ENCODE peak calls at places on chromosomes 13 and 19, in six cellular contexts. V is cardiac muscle cell, N is tibial nerve, W is A549, Q is thoracic aorta, K is body of pancreas. G is an unnamed sample.

GRCh38 chr19:19447536-19448237 is 42.2 kb downstream of the GATAD2A start:
- DNase-seq in K (peak; percentile 19), V (no peak), N (no peak), Q (no peak), W (no peak), G (no peak)

GRCh38 chr19:28018499-28018898 is 1194.5 kb downstream of the UQCRFS1 start:
- DNase-seq in N (no peak), K (no peak), V (no peak), W (no peak), Q (no peak), G (no peak)

GRCh38 chr19:3483226-3483628 is at the start of gene SMIM44:
- DNase-seq in V (no peak), N (no peak), W (no peak), K (no peak), Q (no peak), G (no peak)

GRCh38 chr19:33472696-33473624 is 48.6 kb downstream of the PEPD start:
- DNase-seq in N (no peak), K (no peak), W (no peak), Q (no peak), V (peak; percentile 77), G (no peak)

GRCh38 chr13:71770710-71771109 is 96.3 kb downstream of the DACH1 start:
- DNase-seq in Q (no peak), W (no peak), N (no peak), K (no peak), V (no peak), G (no peak)

GRCh38 chr19:54660967-54661366 is 1.8 kb upstream of the LILRB4 start:
- DNase-seq in K (no peak), Q (no peak), W (no peak), N (no peak), V (no peak), G (no peak)

GRCh38 chr19:5445667-5446066 is 9.6 kb upstream of the ZNRF4 start:
- DNase-seq in K (no peak), Q (no peak), W (no peak), N (no peak), V (peak; percentile 8), G (no peak)

GRCh38 chr13:48858122-48858521 is 117.6 kb upstream of the FNDC3A start:
- DNase-seq in V (peak; percentile 9), W (no peak), N (no peak), K (no peak), Q (no peak), G (no peak)

GRCh38 chr19:4474504-4475136 is 2.5 kb downstream of the HDGFL2 start:
- DNase-seq in V (peak; percentile 72), K (no peak), N (no peak), W (peak; percentile 54), Q (no peak), G (peak; percentile 36)

GRCh38 chr19:46493236-46494114 is 2.2 kb downstream of the PNMA8B start:
- DNase-seq in Q (no peak), W (no peak), V (peak; percentile 58), K (no peak), N (no peak), G (no peak)

GRCh38 chr19:46494115-46494935 is 1.3 kb downstream of the PNMA8B start:
- DNase-seq in N (no peak), V (no peak), K (no peak), Q (no peak), W (no peak), G (no peak)

GRCh38 chr19:46495789-46496099 is at the start of gene PNMA8B:
- DNase-seq in Q (no peak), V (peak; percentile 71), N (no peak), W (no peak), K (peak; percentile 80), G (peak; percentile 38)

GRCh38 chr19:46492841-46493235 is 2.8 kb downstream of the PNMA8B start:
- DNase-seq in N (no peak), V (no peak), Q (no peak), W (no peak), K (no peak), G (no peak)

DNA sequence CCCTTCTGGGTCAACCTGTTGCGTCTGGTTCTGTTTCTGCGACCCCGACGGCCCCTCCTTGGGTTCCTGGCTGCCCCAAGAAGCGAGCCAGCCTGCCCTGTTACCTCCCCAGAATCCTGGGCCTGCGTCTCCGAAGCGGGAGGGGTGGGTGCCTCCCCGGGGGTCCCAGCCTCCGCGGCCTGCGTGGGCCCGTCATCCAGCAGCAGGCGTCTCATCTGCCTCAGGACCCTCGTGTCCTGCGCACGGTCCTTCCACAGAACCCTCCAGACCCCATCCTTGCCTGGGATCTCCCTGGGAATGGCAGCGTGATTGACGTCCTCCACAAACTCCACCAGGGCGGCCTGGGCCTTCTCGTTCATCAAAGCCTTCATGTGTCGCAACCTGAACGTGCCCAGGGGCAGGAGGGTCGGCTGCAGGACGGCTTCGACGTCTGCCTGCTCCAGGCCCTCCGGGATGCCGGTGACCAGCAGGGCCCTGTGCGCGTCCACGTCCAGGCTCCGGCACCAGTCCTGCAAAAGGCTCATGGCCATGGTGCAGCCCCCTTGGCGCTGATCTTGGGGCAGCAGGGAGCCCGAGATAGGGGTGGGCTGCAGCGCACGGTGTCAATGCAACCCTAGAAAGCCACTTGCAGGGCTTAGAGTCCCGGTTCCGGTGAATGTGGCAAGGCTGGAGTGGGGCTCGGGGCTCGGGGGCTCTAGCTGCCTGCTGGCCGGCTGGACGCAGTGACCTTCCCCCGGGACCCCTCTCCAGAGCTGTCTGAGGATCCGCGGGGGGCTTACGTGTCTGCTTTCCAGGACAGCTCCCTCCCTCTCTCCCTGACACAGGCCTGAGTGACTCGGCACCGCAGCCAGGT is 505 bp downstream of the PNMA8B start:
- DNase-seq in N (no peak), V (no peak), K (no peak), W (no peak), Q (no peak), G (no peak)
- H3K4me3 ChIP-seq in N (no peak overlapping the region), V (peak overlapping the region; percentile 38), K (no peak overlapping the region), W (no peak overlapping the region), Q (peak overlapping the region; percentile 67), G (peak overlapping the region; percentile 12)

GRCh38 chr19:42203700-42204099 is 13.8 kb downstream of the DEDD2 start:
- DNase-seq in Q (no peak), N (no peak), V (no peak), K (no peak), W (no peak), G (no peak)

GRCh38 chr19:42202290-42202867 is 15.1 kb downstream of the DEDD2 start:
- DNase-seq in K (no peak), W (no peak), N (no peak), Q (no peak), V (no peak), G (no peak)

GRCh38 chr19:42201489-42202289 is 15.8 kb downstream of the DEDD2 start:
- DNase-seq in W (no peak), V (no peak), K (no peak), N (no peak), Q (no peak), G (no peak)

GRCh38 chr19:42206871-42207755 is 10.4 kb downstream of the DEDD2 start:
- DNase-seq in V (no peak), W (peak; percentile 73), K (no peak), N (no peak), Q (no peak), G (no peak)

DNA sequence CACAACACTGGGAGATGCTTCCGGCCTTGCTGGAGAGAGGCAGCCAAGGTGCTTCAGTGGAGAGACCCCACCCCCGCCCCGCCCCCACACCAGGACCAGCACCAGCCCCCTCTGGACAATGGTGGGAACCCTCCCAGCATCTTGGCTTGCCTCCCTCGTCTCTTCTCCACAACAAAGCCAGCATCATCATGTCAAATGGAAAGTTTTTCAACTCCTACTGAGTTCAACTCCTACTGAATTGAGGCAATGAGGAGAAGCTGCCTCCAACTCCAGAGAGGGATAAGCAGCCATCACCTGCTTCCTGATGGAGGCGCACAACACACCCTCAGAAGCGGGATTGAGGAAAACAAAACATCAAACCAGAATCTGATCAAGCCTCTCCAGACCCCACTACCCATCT is 12.8 kb downstream of the DEDD2 start:
- DNase-seq in K (no peak), Q (no peak), W (no peak), V (no peak), N (no peak), G (no peak)
- H3K4me1 ChIP-seq in K (peaks cover 7% of the 10 kb centered on the region), Q (no peaks in the 10 kb centered on the region), W (peaks cover 23% of the 10 kb centered on the region), V (no peaks in the 10 kb centered on the region), N (peaks cover 15% of the 10 kb centered on the region), G (no peaks in the 10 kb centered on the region)

GRCh38 chr19:7672522-7672921 is 3.7 kb downstream of the RETN start:
- DNase-seq in N (no peak), W (no peak), K (no peak), V (no peak), Q (no peak), G (no peak)

GRCh38 chr19:7670150-7670784 is 1.4 kb downstream of the RETN start:
- DNase-seq in V (peak; percentile 3), K (no peak), Q (no peak), W (no peak), N (no peak), G (no peak)

GRCh38 chr19:7670790-7671189 is 1.9 kb downstream of the RETN start:
- DNase-seq in Q (no peak), W (no peak), N (no peak), K (no peak), V (no peak), G (no peak)

GRCh38 chr19:7669641-7670040 is 792 bp downstream of the RETN start:
- DNase-seq in W (no peak), Q (no peak), K (no peak), N (no peak), V (no peak), G (no peak)

GRCh38 chr19:7668842-7669241 is at the start of gene RETN:
- DNase-seq in Q (no peak), V (no peak), W (no peak), K (no peak), N (no peak), G (no peak)
- H3K4me3 ChIP-seq in Q (no peak within 1 kb of the TSS), V (peak within 1 kb of the TSS; percentile 29), W (no peak within 1 kb of the TSS), K (no peak within 1 kb of the TSS), N (no peak within 1 kb of the TSS), G (no peak within 1 kb of the TSS)

DNA sequence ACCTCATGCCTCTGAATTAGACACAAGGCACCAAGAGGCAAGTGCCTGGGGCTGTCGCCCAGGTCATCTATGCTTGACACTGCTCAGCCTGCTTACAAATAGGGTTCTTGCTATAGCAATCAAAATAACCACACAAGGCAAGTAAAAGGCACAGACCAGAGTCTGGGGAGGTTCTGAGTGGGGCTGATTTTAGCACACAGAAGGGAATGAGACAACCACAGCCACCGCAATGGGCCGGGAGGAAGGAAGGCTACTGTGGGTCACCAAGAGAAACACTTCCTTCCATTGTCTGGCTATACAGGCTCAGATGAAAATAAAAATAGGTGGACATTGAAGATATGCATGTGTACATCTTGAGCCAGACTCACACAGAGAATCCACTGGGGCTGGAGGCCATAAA is 159.1 kb downstream of the DLEU7 start:
- DNase-seq in K (no peak), V (no peak), Q (no peak), N (no peak), W (no peak), G (no peak)
- H3K4me1 ChIP-seq in K (peaks cover 8% of the 10 kb centered on the region), V (peaks cover 22% of the 10 kb centered on the region), Q (peaks cover 15% of the 10 kb centered on the region), N (peaks cover 28% of the 10 kb centered on the region), W (no peaks in the 10 kb centered on the region), G (peaks cover 12% of the 10 kb centered on the region)

GRCh38 chr19:13588953-13589833 is 82.9 kb upstream of the CACNA1A start:
- DNase-seq in W (peak; percentile 40), V (peak; percentile 74), Q (no peak), K (peak; percentile 72), N (peak; percentile 76), G (peak; percentile 68)
- H3K4me3 ChIP-seq in W (no peak overlapping the region), V (no peak overlapping the region), Q (no peak overlapping the region), K (no peak overlapping the region), N (no peak overlapping the region), G (no peak overlapping the region)

GRCh38 chr19:16262618-16263017 is 62.0 kb upstream of the KLF2 start:
- DNase-seq in W (no peak), Q (no peak), V (peak; percentile 46), N (no peak), K (peak; percentile 92), G (no peak)
- H3K4me1 ChIP-seq in W (peaks cover 24% of the 10 kb centered on the region), Q (peaks cover 23% of the 10 kb centered on the region), V (peaks cover 23% of the 10 kb centered on the region), N (peaks cover 28% of the 10 kb centered on the region), K (peaks cover 37% of the 10 kb centered on the region), G (no peaks in the 10 kb centered on the region)

GRCh38 chr19:1074512-1075283 is 7.7 kb downstream of the ARHGAP45 start:
- DNase-seq in V (no peak), W (peak; percentile 74), N (peak; percentile 82), K (peak; percentile 65), Q (no peak), G (peak; percentile 91)
- H3K4me3 ChIP-seq in V (no peak overlapping the region), W (peak overlapping the region; percentile 61), N (no peak overlapping the region), K (no peak overlapping the region), Q (no peak overlapping the region), G (peak overlapping the region; percentile 67)